ENCODE peak calls at places on chromosomes 6 and 20, in six cellular contexts. H is BE2C, V is HFF-Myc, E is GM12865, C is foreskin fibroblast, A is NB4. F is an unnamed sample.
A peak's percentile ranks its signal among the peaks of the same experiment; 100 is the strongest.

GRCh38 chr6:98769546-98769945 is 64.8 kb upstream of the POU3F2 start:
- DNase-seq in E (peak; percentile 56), V (no peak), C (no peak), H (peak; percentile 18), A (peak; percentile 32), F (no peak)

GRCh38 chr6:133835901-133836300 is 53.0 kb upstream of the TCF21 start:
- DNase-seq in C (no peak), V (no peak), H (no peak), A (no peak), E (no peak), F (no peak)

GRCh38 chr20:48201881-48202280 is 416.6 kb upstream of the SULF2 start:
- DNase-seq in V (no peak), A (no peak), H (no peak), C (no peak), E (no peak), F (no peak)

GRCh38 chr6:29705389-29706231 is 17.6 kb upstream of the HLA-F start:
- DNase-seq in V (no peak), A (no peak), H (peak; percentile 30), E (no peak), C (no peak), F (no peak)

GRCh38 chr6:112325449-112325848 is 21.7 kb upstream of the RFPL4B start:
- DNase-seq in V (no peak), E (no peak), H (no peak), A (no peak), C (no peak), F (no peak)

GRCh38 chr6:117549606-117550005 is 52.7 kb downstream of the GOPC start:
- DNase-seq in A (peak; percentile 31), C (no peak), V (no peak), E (peak; percentile 27), H (no peak), F (no peak)

GRCh38 chr6:70860044-70860443 is 96.8 kb downstream of the B3GAT2 start:
- DNase-seq in V (no peak), H (no peak), E (no peak), C (no peak), A (no peak), F (no peak)

GRCh38 chr6:14622135-14622534 is 504.6 kb downstream of the CD83 start:
- DNase-seq in E (no peak), C (no peak), H (no peak), A (no peak), V (no peak), F (no peak)

GRCh38 chr6:122726649-122727048 is 52.9 kb upstream of the FABP7 start:
- DNase-seq in V (no peak), A (peak; percentile 23), C (no peak), H (peak; percentile 11), E (no peak), F (peak; percentile 46)

GRCh38 chr20:34943808-34944568 is 11.6 kb downstream of the GSS start:
- DNase-seq in V (no peak), E (no peak), C (no peak), A (no peak), H (no peak), F (no peak)

GRCh38 chr20:24164360-24164759 is 175.8 kb upstream of the GGTLC1 start:
- DNase-seq in E (peak; percentile 8), C (no peak), H (peak; percentile 33), V (no peak), A (peak; percentile 30), F (no peak)
- TF ChIP-seq CTCF in E (peak; percentile 23), C (peak; percentile 32), H (peak; percentile 62), V (peak; percentile 33), A (peak; percentile 78), F (peak; percentile 43)

DNA sequence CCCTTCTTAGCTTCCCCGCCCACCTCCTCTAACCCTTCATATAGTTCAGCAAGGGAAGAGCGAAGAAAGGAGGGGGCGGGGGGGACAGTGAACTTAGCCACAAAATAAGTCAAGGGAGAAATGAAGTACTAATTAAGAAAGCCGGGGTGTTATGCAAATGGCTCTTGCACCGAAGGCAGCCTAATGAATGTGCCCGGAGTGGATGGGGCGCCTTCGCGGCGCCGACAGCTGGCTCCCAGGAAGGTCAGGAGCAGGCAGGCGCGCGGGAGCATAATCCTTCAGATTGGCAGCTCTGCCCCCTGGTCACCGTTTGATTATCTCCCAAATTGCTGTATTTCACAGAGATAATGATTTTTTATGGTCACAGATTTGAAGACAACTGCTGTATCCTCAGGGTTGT is 395.1 kb downstream of the TFAP2B start:
- DNase-seq in V (no peak), C (no peak), A (no peak), E (no peak), H (no peak), F (no peak)
- H3K4me3 ChIP-seq in V (no peak overlapping the region), C (no peak overlapping the region), A (no peak overlapping the region), E (no peak overlapping the region), H (no peak overlapping the region), F (peak overlapping the region; percentile 39)

GRCh38 chr6:69311888-69312287 is 484.9 kb downstream of the LMBRD1 start:
- DNase-seq in C (no peak), V (no peak), H (no peak), E (no peak), A (no peak), F (no peak)
- TF ChIP-seq CTCF in C (no peak), V (no peak), H (no peak), E (no peak), A (no peak), F (no peak)

DNA sequence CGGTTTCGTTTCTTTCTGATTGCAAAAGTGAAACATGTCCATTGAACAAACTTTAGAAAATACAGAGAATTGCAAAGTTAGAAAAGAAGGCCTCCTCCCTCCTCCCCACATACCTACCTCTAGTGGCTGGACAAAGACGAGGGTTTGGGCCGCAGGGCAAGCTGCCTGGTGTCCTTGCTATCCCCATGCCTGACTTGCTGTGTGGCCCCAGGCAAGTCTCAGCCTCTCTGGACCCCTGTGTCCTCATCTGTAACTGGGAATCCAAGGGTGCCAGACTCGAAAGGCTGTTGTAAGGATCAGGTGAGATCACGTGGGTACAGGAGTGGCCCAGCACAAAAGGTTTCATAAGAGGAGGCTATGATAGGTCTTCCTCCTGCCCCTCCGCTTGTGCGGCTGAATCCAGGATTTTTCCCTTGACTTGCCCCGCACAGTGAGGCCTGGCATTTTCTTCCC is 56.0 kb downstream of the UBE2V1 start:
- DNase-seq in H (no peak), A (no peak), C (no peak), V (no peak), E (peak; percentile 34), F (no peak)
- H3K4me3 ChIP-seq in H (no peak overlapping the region), A (no peak overlapping the region), C (no peak overlapping the region), V (no peak overlapping the region), E (no peak overlapping the region), F (no peak overlapping the region)